ENCODE peak calls at places on chromosome X, in nine cellular contexts. G is astrocyte; U is left ventricle myocardium inferior; V is AG10803; N is CD4-positive, alpha-beta T cell; W is AG04449; P is progenitor cell of endocrine pancreas; M is AG09319; F is GM13976. Y is an unnamed sample.

GRCh38 chrX:150088042-150088441 is 149.8 kb upstream of the EOLA2 start:
- DNase-seq in M (no peak), W (no peak), P (no peak), G (no peak), F (no peak), U (no peak), V (no peak), N (no peak), Y (no peak)

GRCh38 chrX:18582910-18583493 is 88.9 kb downstream of the RS1 start:
- DNase-seq in U (no peak), W (no peak), V (peak), G (no peak), F (no peak), P (no peak), M (peak), N (no peak), Y (peak)

GRCh38 chrX:138745215-138745614 is 33.7 kb upstream of the FGF13 start:
- DNase-seq in M (peak), U (no peak), V (peak), P (peak), F (peak), N (no peak), G (peak), W (no peak), Y (peak)

GRCh38 chrX:70332600-70332999 is 42.7 kb downstream of the KIF4A start:
- DNase-seq in U (no peak), P (no peak), M (no peak), G (no peak), W (no peak), N (no peak), V (no peak), F (no peak), Y (no peak)

GRCh38 chrX:33970028-33970932 is 161.8 kb downstream of the FAM47A start:
- DNase-seq in M (no peak), G (no peak), U (no peak), F (no peak), W (no peak), N (no peak), P (no peak), V (no peak), Y (no peak)

GRCh38 chrX:38192007-38192625 is 28.6 kb downstream of the SRPX start:
- DNase-seq in P (no peak), N (no peak), G (no peak), M (no peak), U (no peak), W (no peak), V (peak), F (no peak), Y (peak)

GRCh38 chrX:49850028-49850427 is 20.9 kb downstream of the PAGE4 start:
- DNase-seq in P (no peak), N (no peak), W (no peak), V (no peak), G (no peak), F (no peak), M (no peak), U (no peak), Y (no peak)

GRCh38 chrX:537156-537555 is 93.4 kb upstream of the SHOX start:
- DNase-seq in U (no peak), V (no peak), M (no peak), G (no peak), F (no peak), N (no peak), P (no peak), W (no peak), Y (no peak)

GRCh38 chrX:123920065-123920785 is 41.3 kb upstream of the STAG2 start:
- DNase-seq in U (no peak), V (peak), M (peak), G (peak), P (no peak), W (peak), F (no peak), N (no peak), Y (peak)

GRCh38 chrX:69307736-69308135 is 142.5 kb upstream of the PJA1 start:
- DNase-seq in W (no peak), N (no peak), U (no peak), F (no peak), M (no peak), P (no peak), V (no peak), G (no peak), Y (no peak)

GRCh38 chrX:16770970-16771482 is 15.2 kb upstream of the TXLNG start:
- DNase-seq in P (no peak), M (no peak), V (no peak), N (no peak), F (no peak), U (no peak), W (no peak), G (no peak), Y (no peak)

GRCh38 chrX:20116575-20117240 is at the start of gene MAP7D2:
- DNase-seq in G (no peak), M (no peak), W (no peak), V (no peak), U (no peak), P (no peak), F (no peak), N (no peak), Y (no peak)

GRCh38 chrX:110346681-110347080 is 12.0 kb upstream of the RTL9 start:
- DNase-seq in N (no peak), V (peak), F (no peak), W (no peak), P (no peak), G (no peak), M (no peak), U (peak), Y (peak)

GRCh38 chrX:108312011-108312410 is 126.2 kb downstream of the COL4A6 start:
- DNase-seq in W (no peak), V (no peak), F (no peak), G (peak), N (no peak), U (no peak), P (no peak), M (no peak), Y (no peak)

GRCh38 chrX:100609591-100609990 is 24.9 kb downstream of the TNMD start:
- DNase-seq in V (no peak), F (no peak), U (no peak), P (no peak), M (no peak), N (no peak), W (no peak), G (no peak), Y (peak)

GRCh38 chrX:129833153-129834004 is 10.3 kb downstream of the ZDHHC9 start:
- DNase-seq in G (peak), M (no peak), U (no peak), W (peak), N (no peak), P (no peak), V (peak), F (no peak), Y (peak)

GRCh38 chrX:101265869-101266428 is 25.2 kb downstream of the TAF7L start:
- DNase-seq in G (peak), F (no peak), P (no peak), U (no peak), N (no peak), V (peak), M (no peak), W (peak), Y (peak)

GRCh38 chrX:57964975-57965374 is 54.7 kb upstream of the ZXDA start:
- DNase-seq in W (no peak), P (no peak), N (no peak), M (no peak), F (no peak), V (no peak), U (no peak), G (no peak), Y (no peak)

GRCh38 chrX:30215357-30215843 is at the start of gene MAGEB2:
- DNase-seq in P (no peak), G (no peak), U (no peak), N (no peak), F (no peak), V (no peak), W (no peak), M (no peak), Y (no peak)

GRCh38 chrX:23003121-23003520 is 3.4 kb downstream of the DDX53 start:
- DNase-seq in N (no peak), U (no peak), G (peak), M (no peak), V (peak), F (no peak), P (no peak), W (peak), Y (peak)

GRCh38 chrX:46404774-46405173 is 140.4 kb downstream of the ZNF674 start:
- DNase-seq in N (no peak), F (no peak), U (no peak), G (no peak), V (no peak), P (no peak), W (no peak), M (no peak), Y (no peak)

GRCh38 chrX:76109654-76110053 is 63.2 kb upstream of the PBDC1 start:
- DNase-seq in P (no peak), W (no peak), F (no peak), M (no peak), U (no peak), G (no peak), V (no peak), N (no peak), Y (no peak)

GRCh38 chrX:123959281-123960063 is 2.0 kb upstream of the STAG2 start:
- DNase-seq in G (no peak), F (no peak), N (no peak), W (no peak), U (peak), V (peak), M (no peak), P (no peak), Y (peak)

GRCh38 chrX:136273986-136274385 is 22.8 kb upstream of the MAP7D3 start:
- DNase-seq in P (no peak), N (no peak), M (no peak), G (no peak), F (no peak), U (no peak), V (no peak), W (no peak), Y (no peak)

GRCh38 chrX:69124108-69124507 is 41.1 kb downstream of the PJA1 start:
- DNase-seq in M (no peak), W (no peak), G (peak), U (no peak), V (peak), N (no peak), F (no peak), P (no peak), Y (peak)

GRCh38 chrX:150360331-150360730 is 2.8 kb upstream of the MAMLD1 start:
- DNase-seq in P (no peak), V (no peak), W (no peak), F (no peak), G (no peak), M (no peak), N (no peak), U (no peak), Y (no peak)

GRCh38 chrX:677376-677775 is 46.8 kb downstream of the SHOX start:
- DNase-seq in G (no peak), P (no peak), N (no peak), U (no peak), W (no peak), V (no peak), F (no peak), M (no peak), Y (no peak)

GRCh38 chrX:25442501-25442900 is 426.7 kb upstream of the ARX start:
- DNase-seq in V (no peak), F (no peak), N (no peak), W (no peak), P (no peak), U (no peak), M (no peak), G (no peak), Y (peak)

GRCh38 chrX:13387656-13388421 is 68.0 kb upstream of the ATXN3L start:
- DNase-seq in G (peak), V (peak), U (no peak), P (no peak), N (no peak), F (no peak), W (no peak), M (no peak), Y (peak)

GRCh38 chrX:77119706-77120105 is 327.5 kb upstream of the FGF16 start:
- DNase-seq in U (no peak), M (no peak), P (no peak), N (no peak), V (no peak), G (no peak), F (no peak), W (no peak), Y (no peak)

GRCh38 chrX:77118686-77119085 is 328.5 kb upstream of the FGF16 start:
- DNase-seq in M (no peak), P (no peak), W (no peak), V (no peak), F (peak), N (no peak), G (no peak), U (no peak), Y (no peak)

GRCh38 chrX:77114501-77114900 is 332.7 kb upstream of the FGF16 start:
- DNase-seq in N (no peak), G (no peak), V (no peak), W (no peak), F (no peak), P (no peak), U (no peak), M (no peak), Y (no peak)
- TF ChIP-seq CTCF in N (no peak), G (no peak), V (no peak), W (no peak), F (no peak), P (peak), U (no peak), M (no peak), Y (no peak)

DNA sequence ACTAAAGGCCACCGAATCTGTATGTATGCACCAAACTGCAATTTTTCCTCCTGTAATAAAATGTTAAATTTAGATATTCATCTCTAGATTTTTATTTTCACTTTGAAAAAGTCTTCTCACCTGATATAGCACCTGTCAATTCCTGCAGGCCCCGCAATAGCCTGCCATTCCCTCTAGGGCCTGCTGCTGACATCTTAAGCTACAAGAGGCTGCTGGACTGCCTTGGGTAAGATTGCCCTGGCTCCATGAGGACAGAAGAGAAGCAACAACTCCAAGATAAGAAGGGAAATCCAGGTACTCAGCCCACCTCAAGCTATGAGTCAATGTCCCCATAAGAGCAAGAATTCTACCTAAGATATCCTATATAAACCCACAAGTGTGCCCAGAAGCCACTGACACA is 230.2 kb upstream of the AGTR2 start:
- DNase-seq in M (no peak), U (no peak), N (no peak), G (no peak), F (peak), P (no peak), V (no peak), W (no peak), Y (no peak)
- TF ChIP-seq CTCF in M (no peak), U (no peak), N (no peak), G (no peak), F (no peak), P (no peak), V (no peak), W (no peak), Y (no peak)

DNA sequence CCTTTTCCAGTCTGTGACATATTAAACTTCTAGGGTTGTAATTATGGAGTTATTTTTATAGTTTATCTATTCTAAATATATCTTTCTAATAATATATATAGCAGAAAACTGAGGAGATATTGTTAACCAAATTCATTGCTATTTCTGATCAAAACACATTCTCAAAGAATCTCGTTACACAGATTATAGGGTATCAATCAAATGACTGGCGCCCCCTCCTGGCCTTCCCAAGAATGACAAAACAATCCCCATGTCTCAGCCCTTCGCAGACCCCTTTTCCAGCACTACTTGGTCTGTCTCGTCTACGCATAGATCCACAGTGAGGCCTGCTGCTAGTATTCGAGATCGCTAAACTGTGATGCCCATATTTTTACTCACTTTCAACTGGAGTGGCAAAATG is 209.3 kb downstream of the GPC3 start:
- DNase-seq in F (peak), P (no peak), N (peak), V (no peak), G (no peak), W (no peak), M (no peak), U (peak), Y (peak)
- TF ChIP-seq CTCF in F (peak), P (peak), N (peak), V (peak), G (peak), W (peak), M (peak), U (peak), Y (peak)

GRCh38 chrX:71870337-71871098 is 40.1 kb upstream of the NHSL2 start:
- DNase-seq in V (no peak), U (no peak), P (peak), W (no peak), N (no peak), M (no peak), G (peak), F (peak), Y (peak)
- TF ChIP-seq CTCF in V (peak), U (no peak), P (peak), W (peak), N (no peak), M (no peak), G (peak), F (no peak), Y (peak)

GRCh38 chrX:78555401-78555980 is 103.6 kb downstream of the RTL3 start:
- DNase-seq in W (no peak), M (no peak), N (no peak), U (no peak), P (no peak), F (peak), V (no peak), G (no peak), Y (peak)
- TF ChIP-seq CTCF in W (no peak), M (peak), N (peak), U (peak), P (peak), F (no peak), V (peak), G (peak), Y (peak)

GRCh38 chrX:10259716-10260115 is 102.9 kb downstream of the CLCN4 start:
- DNase-seq in U (no peak), G (peak), N (no peak), P (no peak), M (peak), W (no peak), F (no peak), V (peak), Y (peak)

GRCh38 chrX:10254746-10255145 is 98.0 kb downstream of the CLCN4 start:
- DNase-seq in V (peak), G (no peak), U (no peak), M (no peak), F (no peak), N (no peak), W (no peak), P (no peak), Y (peak)
- TF ChIP-seq CTCF in V (peak), G (no peak), U (peak), M (no peak), F (no peak), N (no peak), W (no peak), P (no peak), Y (peak)

DNA sequence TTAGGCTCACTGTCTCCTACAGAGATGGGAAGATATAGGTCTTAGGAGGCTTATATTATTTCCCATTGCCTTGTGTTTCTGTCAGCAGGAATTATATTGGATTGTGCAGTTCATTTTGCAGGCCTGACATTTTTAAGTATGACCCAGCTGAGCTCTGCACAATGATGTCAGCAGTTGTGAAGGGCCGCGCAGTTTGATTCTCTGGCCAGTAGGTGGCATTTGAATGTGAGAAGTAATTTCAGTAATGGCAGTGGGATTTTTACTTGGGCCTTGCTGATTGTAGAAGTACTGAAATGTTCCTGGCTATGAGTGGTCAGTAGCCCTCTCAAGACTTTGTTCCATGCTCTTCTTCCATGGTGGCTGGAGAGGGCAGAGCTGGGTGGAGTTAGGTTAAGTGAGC is 247.2 kb upstream of the MTMR8 start:
- DNase-seq in G (no peak), U (no peak), W (no peak), N (no peak), F (no peak), V (no peak), M (no peak), P (no peak), Y (no peak)
- TF ChIP-seq CTCF in G (no peak), U (no peak), W (no peak), N (no peak), F (peak), V (no peak), M (no peak), P (no peak), Y (no peak)

Y was measured in choroid plexus epithelial cell.